ENCODE peak calls at places on chromosomes 12 and 14, in seven cellular contexts. I, E, Z, A, O, J and N are unnamed samples.

GRCh38 chr12:51005671-51006070 is 20.5 kb downstream of the SLC11A2 start:
- DNase-seq in A (no peak), O (peak), E (no peak), J (no peak), Z (peak), I (no peak), N (no peak)

GRCh38 chr12:109595321-109595902 is 21.8 kb downstream of the MVK start:
- DNase-seq in I (no peak), A (no peak), O (no peak), E (no peak), J (no peak), Z (no peak), N (no peak)

GRCh38 chr12:89833337-89834252 is 125.0 kb upstream of the ATP2B1 start:
- DNase-seq in Z (peak), O (no peak), I (no peak), A (no peak), E (no peak), J (peak), N (peak)

GRCh38 chr14:70289138-70289537 is 70.3 kb downstream of the COX16 start:
- DNase-seq in O (no peak), E (no peak), I (no peak), A (no peak), J (no peak), Z (no peak), N (no peak)

GRCh38 chr12:83036847-83037246 is 350.1 kb downstream of the TMTC2 start:
- DNase-seq in O (no peak), Z (no peak), J (no peak), A (no peak), I (no peak), E (no peak), N (no peak)

GRCh38 chr12:97801471-97802045 is 339.0 kb downstream of the RMST start:
- DNase-seq in I (no peak), O (no peak), J (no peak), E (no peak), Z (no peak), A (no peak), N (no peak)

GRCh38 chr14:77026930-77027537 is 1.5 kb downstream of the IRF2BPL start:
- DNase-seq in A (no peak), Z (peak), O (peak), J (peak), E (peak), I (no peak), N (no peak)

GRCh38 chr14:99602788-99603415 is 1.1 kb downstream of the CCDC85C start:
- DNase-seq in A (no peak), I (no peak), O (peak), Z (no peak), J (no peak), E (peak), N (no peak)

GRCh38 chr12:50525422-50525821 is 20.6 kb downstream of the DIP2B start:
- DNase-seq in A (no peak), I (no peak), E (no peak), O (no peak), Z (no peak), J (no peak), N (no peak)

GRCh38 chr12:71665109-71665476 is 992 bp downstream of the THAP2 start:
- DNase-seq in E (no peak), O (no peak), A (no peak), I (no peak), J (no peak), Z (no peak), N (peak)

GRCh38 chr12:52521175-52521574 is 981 bp upstream of the KRT5 start:
- DNase-seq in O (no peak), A (peak), I (peak), E (no peak), J (no peak), Z (peak), N (peak)

GRCh38 chr12:94731733-94732360 is 81.5 kb upstream of the TMCC3 start:
- DNase-seq in Z (peak), I (no peak), A (no peak), E (no peak), J (no peak), O (no peak), N (peak)

GRCh38 chr12:122422769-122423257 is 344 bp upstream of the CLIP1 start:
- DNase-seq in E (no peak), J (peak), I (no peak), A (peak), Z (peak), O (peak), N (peak)

GRCh38 chr12:19759229-19759628 is 319.9 kb downstream of the AEBP2 start:
- DNase-seq in Z (peak), E (no peak), J (peak), O (no peak), A (peak), I (no peak), N (peak)

GRCh38 chr12:8829128-8829524 is 6.7 kb downstream of the A2ML1 start:
- DNase-seq in O (no peak), I (no peak), E (no peak), Z (peak), A (no peak), J (no peak), N (no peak)

GRCh38 chr12:121467638-121468403 is 67.9 kb downstream of the RNF34 start:
- DNase-seq in A (no peak), Z (no peak), O (peak), E (no peak), J (no peak), I (no peak), N (peak)

GRCh38 chr14:36020120-36021029 is 156.1 kb downstream of the PTCSC3 start:
- DNase-seq in O (no peak), E (no peak), I (no peak), J (no peak), Z (no peak), A (no peak), N (no peak)

GRCh38 chr12:123024819-123025391 is 44.4 kb downstream of the ARL6IP4 start:
- DNase-seq in I (no peak), J (peak), Z (peak), A (peak), O (no peak), E (no peak), N (peak)

GRCh38 chr12:108349245-108349644 is 10.1 kb upstream of the CMKLR1 start:
- DNase-seq in O (no peak), E (no peak), Z (no peak), J (no peak), A (no peak), I (no peak), N (no peak)

GRCh38 chr12:3148366-3149000 is 71.3 kb downstream of the TSPAN9 start:
- DNase-seq in O (no peak), Z (no peak), E (no peak), I (no peak), J (peak), A (no peak), N (no peak)

GRCh38 chr14:102164241-102164641 is 24.5 kb downstream of the WDR20 start:
- DNase-seq in A (no peak), Z (peak), O (no peak), E (no peak), J (peak), I (no peak), N (peak)

GRCh38 chr14:75125617-75126016 is 1.2 kb downstream of the NEK9 start:
- DNase-seq in E (no peak), O (no peak), I (no peak), A (peak), J (peak), Z (peak), N (peak)

GRCh38 chr14:103188691-103189480 is 65.6 kb downstream of the TNFAIP2 start:
- DNase-seq in A (no peak), O (peak), E (no peak), Z (peak), J (no peak), I (no peak), N (no peak)

GRCh38 chr12:67925551-67925950 is 63.7 kb upstream of the IFNG-AS1 start:
- DNase-seq in O (no peak), A (no peak), J (no peak), E (no peak), Z (no peak), I (no peak), N (no peak)

GRCh38 chr12:125276567-125276966 is 211.3 kb downstream of the AACS start:
- DNase-seq in E (no peak), Z (no peak), I (no peak), J (no peak), A (no peak), O (no peak), N (no peak)

GRCh38 chr12:4030938-4031702 is 157.9 kb upstream of the PARP11 start:
- DNase-seq in Z (peak), I (peak), A (peak), J (peak), O (peak), E (no peak), N (peak)

GRCh38 chr14:52695481-52696091 is at the start of gene ERO1A:
- DNase-seq in O (peak), Z (peak), I (no peak), E (peak), J (peak), A (peak), N (peak)

GRCh38 chr14:98798099-98798498 is 473.9 kb downstream of the BCL11B start:
- DNase-seq in J (no peak), E (no peak), Z (no peak), A (no peak), O (no peak), I (no peak), N (no peak)

GRCh38 chr12:3170423-3171194 is 93.4 kb downstream of the TSPAN9 start:
- DNase-seq in A (peak), Z (peak), O (no peak), J (peak), E (no peak), I (peak), N (peak)

GRCh38 chr14:106790189-106791036 is 1264.0 kb downstream of the TMEM121 start:
- DNase-seq in A (no peak), I (no peak), J (no peak), E (peak), Z (no peak), O (peak), N (peak)

GRCh38 chr14:104440297-104440956 is 139.1 kb upstream of the C14orf180 start:
- DNase-seq in A (no peak), Z (no peak), J (no peak), E (no peak), I (no peak), O (no peak), N (no peak)

GRCh38 chr12:96034631-96035282 is 630 bp downstream of the LTA4H start:
- DNase-seq in Z (peak), J (peak), I (no peak), E (peak), O (peak), A (peak), N (peak)

GRCh38 chr12:11499802-11500201 is 104.4 kb upstream of the PRB2 start:
- DNase-seq in A (no peak), I (no peak), O (no peak), Z (no peak), E (no peak), J (no peak), N (no peak)

GRCh38 chr12:54701940-54702592 is 53.9 kb upstream of the DCD start:
- DNase-seq in I (peak), Z (peak), J (peak), O (peak), E (peak), A (peak), N (peak)

GRCh38 chr12:22993639-22994038 is 368.7 kb downstream of the ETNK1 start:
- DNase-seq in I (no peak), Z (peak), E (no peak), J (no peak), O (no peak), A (peak), N (no peak)

GRCh38 chr12:10554971-10555481 is 49.3 kb downstream of the EIF2S3B start:
- DNase-seq in O (no peak), I (no peak), Z (no peak), J (no peak), E (no peak), A (no peak), N (no peak)

GRCh38 chr12:52892974-52893373 is 11.9 kb downstream of the KRT8 start:
- DNase-seq in J (no peak), Z (no peak), A (no peak), E (no peak), I (no peak), O (no peak), N (no peak)

GRCh38 chr12:28851781-28852180 is 297.3 kb upstream of the FAR2 start:
- DNase-seq in J (peak), O (no peak), E (no peak), I (no peak), A (peak), Z (no peak), N (no peak)

DNA sequence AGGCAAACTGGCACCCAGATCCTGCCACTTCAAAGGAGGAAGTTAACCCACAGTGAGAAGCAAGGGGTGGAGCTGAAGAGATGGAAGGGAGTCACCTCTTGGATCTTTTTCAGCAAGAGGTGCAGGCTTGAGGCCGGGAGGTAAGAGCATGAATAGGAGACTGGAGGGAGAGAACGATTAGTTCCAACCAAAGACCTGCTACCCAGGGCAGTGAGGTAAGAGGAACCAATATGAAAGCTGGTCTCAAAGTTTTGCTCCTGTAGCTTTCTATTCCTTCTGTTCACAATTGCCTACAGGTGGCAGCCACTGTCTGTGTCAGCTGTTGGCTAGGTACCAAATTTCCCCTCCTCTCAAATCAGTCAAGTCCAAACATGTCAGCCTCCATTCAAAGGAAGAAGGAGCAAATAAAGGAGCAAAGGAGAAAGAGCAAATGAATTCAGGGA is 14.9 kb upstream of the TAC3 start:
- DNase-seq in A (no peak), Z (peak), J (no peak), I (peak), O (peak), E (no peak), N (peak)
- TF ChIP-seq CTCF in A (no peak), Z (peak), J (no peak), I (no peak), O (peak), E (peak), N (no peak)

DNA sequence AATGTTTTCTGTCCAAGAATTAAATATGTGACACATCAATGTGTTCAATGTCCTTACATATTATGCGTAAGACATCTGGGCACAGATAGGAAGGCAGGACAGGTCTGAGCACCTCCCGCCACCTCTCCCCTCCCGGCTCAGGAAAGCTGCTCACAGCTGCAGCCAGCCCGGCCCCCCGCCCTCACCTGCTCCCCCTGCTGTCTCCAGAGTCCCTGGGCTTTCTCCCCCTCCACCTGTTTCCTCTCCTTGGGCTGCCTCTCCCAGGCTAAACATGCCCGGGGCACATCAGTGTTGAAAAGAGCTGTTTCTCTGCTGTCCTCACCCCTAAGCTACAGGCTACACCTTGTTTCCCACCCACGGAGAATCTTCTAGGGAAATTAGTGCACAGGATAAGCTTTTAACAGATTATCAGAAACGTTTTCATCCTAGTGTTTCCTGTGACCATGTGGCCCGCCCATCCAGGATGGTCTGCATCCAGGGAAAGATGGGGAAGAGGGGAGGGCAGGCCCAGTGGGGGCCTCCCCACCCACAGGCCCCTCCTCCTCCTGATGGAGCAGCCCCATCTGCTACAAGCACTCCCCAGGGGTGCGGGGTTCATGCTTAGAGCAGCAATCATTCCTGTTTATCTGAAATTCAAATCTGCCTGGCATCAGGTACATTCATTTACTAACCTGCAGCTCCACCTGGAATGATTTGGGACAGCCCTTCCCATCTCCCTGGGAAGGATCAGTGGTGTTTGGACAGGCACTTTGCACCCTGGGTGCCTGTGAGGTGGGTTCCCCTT is 273.8 kb upstream of the SFSWAP start:
- DNase-seq in A (no peak), Z (no peak), O (peak), E (no peak), J (no peak), I (no peak), N (no peak)
- TF ChIP-seq CTCF in A (no peak), Z (no peak), O (peak), E (no peak), J (no peak), I (no peak), N (no peak)

DNA sequence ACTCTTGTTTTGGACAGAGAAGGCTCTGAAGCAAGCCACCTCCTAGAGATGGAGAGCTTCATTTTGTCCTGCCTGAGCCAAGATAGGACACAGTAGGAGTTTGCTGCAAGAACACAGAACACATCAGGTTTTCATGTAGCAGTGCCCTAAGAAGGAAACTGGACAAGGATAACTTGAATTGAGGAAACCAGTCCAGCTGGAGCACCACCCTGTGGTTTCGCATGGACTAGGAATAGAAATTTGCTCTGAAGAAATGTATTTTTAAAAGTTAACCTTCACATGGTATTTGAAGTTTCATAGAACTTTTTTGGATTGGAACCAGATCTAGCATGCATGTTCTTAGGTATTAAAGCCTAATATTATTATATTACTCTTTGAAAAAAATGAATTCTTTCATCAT is 68.8 kb downstream of the RERG start:
- DNase-seq in Z (peak), A (no peak), I (no peak), E (no peak), O (no peak), J (no peak), N (peak)
- TF ChIP-seq CTCF in Z (peak), A (no peak), I (peak), E (peak), O (no peak), J (peak), N (peak)

DNA sequence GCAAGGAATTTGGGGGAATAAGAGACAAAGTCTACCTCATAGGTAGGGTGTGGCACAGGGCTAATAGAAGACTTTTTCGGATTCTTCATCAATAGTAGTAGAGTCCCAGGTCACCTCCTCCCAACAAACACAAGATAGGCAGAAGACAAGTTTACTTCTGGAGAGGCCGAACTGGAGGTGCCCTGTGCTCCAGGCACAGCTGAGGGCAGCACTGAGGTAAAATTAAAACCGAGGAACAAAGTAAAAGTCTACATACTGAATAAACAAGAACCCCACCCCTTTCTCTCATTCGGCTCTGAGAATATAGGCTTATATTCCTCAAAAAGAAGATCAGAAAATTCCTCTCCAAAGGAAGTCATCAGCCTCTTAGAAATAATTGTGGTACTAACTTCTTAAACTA is 161.6 kb downstream of the SEC23A start:
- DNase-seq in J (no peak), Z (no peak), A (no peak), I (no peak), O (peak), E (no peak), N (no peak)
- TF ChIP-seq CTCF in J (no peak), Z (no peak), A (no peak), I (peak), O (peak), E (peak), N (no peak)

DNA sequence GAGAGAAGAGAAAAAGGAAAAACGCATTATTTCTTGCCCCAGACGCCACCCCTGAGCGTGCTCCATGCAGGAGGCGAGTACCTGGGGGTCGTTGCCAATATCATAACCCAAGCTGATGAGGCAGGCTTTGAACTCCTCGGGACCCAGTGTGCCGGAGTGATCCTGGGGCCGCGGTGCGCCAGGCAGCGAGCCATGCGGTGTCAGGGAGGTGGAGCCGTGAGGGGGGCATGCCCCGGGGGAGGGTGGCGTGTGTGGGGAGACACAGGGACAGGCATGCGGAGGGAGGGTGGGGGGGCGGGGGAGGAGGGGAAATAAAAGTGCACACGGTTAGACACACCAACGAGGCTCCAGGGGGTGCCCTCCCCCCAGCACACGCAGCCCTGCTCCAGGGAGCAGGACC is 86.0 kb upstream of the ZFP36L1 start:
- DNase-seq in J (no peak), Z (no peak), I (no peak), A (no peak), O (no peak), E (no peak), N (no peak)
- TF ChIP-seq CTCF in J (no peak), Z (no peak), I (no peak), A (no peak), O (no peak), E (no peak), N (no peak)

DNA sequence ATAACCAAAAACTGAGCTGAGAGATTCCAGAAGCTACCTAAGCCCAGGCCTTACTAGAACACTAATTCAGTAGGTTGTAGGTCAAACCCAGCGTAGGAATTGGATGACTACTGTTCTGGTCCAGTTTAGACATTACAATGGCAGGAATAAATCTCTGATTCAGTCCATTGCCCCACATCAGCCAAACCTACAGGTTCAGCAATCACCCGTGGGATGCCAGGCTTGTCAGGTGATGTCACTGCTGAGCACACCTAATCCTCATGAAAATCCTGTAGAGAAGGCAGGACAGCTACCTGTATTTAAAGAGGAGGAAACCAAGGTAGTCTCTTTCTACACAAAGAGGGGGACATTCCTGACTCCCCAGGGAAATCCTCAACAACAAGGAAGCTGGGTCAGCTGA is 63.7 kb downstream of the RFX4 start:
- DNase-seq in I (no peak), E (no peak), J (no peak), A (no peak), Z (peak), O (no peak), N (no peak)
- TF ChIP-seq CTCF in I (no peak), E (no peak), J (no peak), A (no peak), Z (no peak), O (no peak), N (no peak)